ENCODE peak calls at places on chromosomes 2 and 18, in four cellular contexts. B, L, Q and U are unnamed samples.

GRCh38 chr2:7007846-7008741 is 90.9 kb downstream of the RNF144A start:
- DNase-seq in B (no peak), L (no peak), Q (peak; percentile 88), U (peak; percentile 84)

GRCh38 chr2:46535360-46535759 is 56.0 kb downstream of the TMEM247 start:
- DNase-seq in B (no peak), L (no peak), Q (no peak), U (no peak)

GRCh38 chr2:203823179-203823578 is 44.4 kb upstream of the CTLA4 start:
- DNase-seq in B (no peak), L (no peak), Q (no peak), U (no peak)

GRCh38 chr18:50277935-50278334 is 3.4 kb downstream of the MBD1 start:
- DNase-seq in B (no peak), L (no peak), Q (no peak), U (no peak)

GRCh38 chr2:100182494-100183355 is 40.3 kb upstream of the AFF3 start:
- DNase-seq in B (no peak), L (no peak), Q (peak; percentile 24), U (no peak)

GRCh38 chr18:40355701-40356100 is 1599.3 kb upstream of the PIK3C3 start:
- DNase-seq in B (no peak), L (peak; percentile 22), Q (no peak), U (no peak)

GRCh38 chr2:28134262-28134812 is 243.8 kb downstream of the BABAM2 start:
- DNase-seq in B (no peak), L (no peak), Q (peak; percentile 84), U (no peak)

GRCh38 chr2:54204476-54204875 is 51.6 kb downstream of the TSPYL6 start:
- DNase-seq in B (no peak), L (no peak), Q (no peak), U (no peak)

GRCh38 chr2:235521844-235522243 is 28.0 kb downstream of the AGAP1 start:
- DNase-seq in B (no peak), L (no peak), Q (no peak), U (no peak)